ENCODE peak calls at places on chromosome 11, in ten cellular contexts. A is HuH-7.5; I is CD8-positive, alpha-beta T cell; H is T follicular helper cell; D is naive thymus-derived CD4-positive, alpha-beta T cell; M is colonic mucosa; W is A172; E is neural progenitor cell; P is stimulated activated naive CD8-positive, alpha-beta T cell treated with anti-CD3 and anti-CD28 coated beads, Interleukin-15, Interleukin-2, amounts not matched to agents 100 U/mL and 50 U/mL, for 24 hours; O is cerebellum. L is an unnamed sample.
A peak's percentile ranks its signal among the peaks of the same experiment; 100 is the strongest.

GRCh38 chr11:102546427-102546826 is 15.9 kb upstream of the MMP7 start:
- DNase-seq in H (no peak), A (no peak), I (no peak), M (no peak), O (no peak), P (no peak), D (no peak), W (peak; percentile 4), E (no peak), L (no peak)

GRCh38 chr11:91199866-91200265 is 977.0 kb upstream of the CHORDC1 start:
- DNase-seq in W (no peak), O (no peak), H (no peak), E (peak; percentile 68), D (no peak), A (no peak), P (no peak), I (no peak), M (no peak), L (no peak)

GRCh38 chr11:84384637-84385227 is 1098.6 kb upstream of the CCDC90B start:
- DNase-seq in I (no peak), W (peak; percentile 61), H (no peak), A (no peak), P (peak; percentile 19), E (peak; percentile 65), M (peak; percentile 32), O (peak; percentile 22), D (no peak), L (peak; percentile 49)

GRCh38 chr11:44628730-44629361 is 63.4 kb downstream of the CD82 start:
- DNase-seq in H (no peak), I (no peak), W (no peak), M (no peak), E (no peak), A (no peak), D (no peak), P (no peak), O (no peak), L (peak; percentile 43)

GRCh38 chr11:112697371-112697770 is 263.8 kb upstream of the NCAM1 start:
- DNase-seq in P (no peak), H (no peak), M (no peak), W (no peak), A (no peak), O (peak; percentile 11), D (no peak), E (peak; percentile 74), I (no peak), L (no peak)

GRCh38 chr11:116871248-116871647 is 33.8 kb upstream of the APOA1 start:
- DNase-seq in O (no peak), I (no peak), H (no peak), M (no peak), A (no peak), P (no peak), D (no peak), W (peak; percentile 86), E (no peak), L (no peak)

GRCh38 chr11:34288482-34288881 is 69.3 kb downstream of the ABTB2 start:
- DNase-seq in I (no peak), D (no peak), E (no peak), M (no peak), A (no peak), W (no peak), P (no peak), O (no peak), H (no peak), L (no peak)

GRCh38 chr11:69447786-69448185 is 33.7 kb upstream of the LINC01488 start:
- DNase-seq in I (no peak), O (no peak), P (no peak), M (no peak), E (no peak), D (no peak), H (no peak), A (no peak), W (peak; percentile 71), L (no peak)

GRCh38 chr11:65653229-65654225 is 9.2 kb downstream of the RELA start:
- DNase-seq in P (no peak), W (no peak), H (no peak), E (no peak), O (no peak), A (no peak), D (no peak), M (no peak), I (no peak), L (peak; percentile 82)

GRCh38 chr11:78820722-78821121 is 246.1 kb upstream of the NARS2 start:
- DNase-seq in I (no peak), D (no peak), P (no peak), E (no peak), H (no peak), O (no peak), A (no peak), W (no peak), M (no peak), L (no peak)

GRCh38 chr11:47917643-47918369 is 62.6 kb upstream of the PTPRJ start:
- DNase-seq in D (no peak), E (no peak), P (no peak), A (no peak), H (no peak), W (peak; percentile 97), O (no peak), M (peak; percentile 70), I (no peak), L (no peak)

L was measured in left lobe of liver.